ENCODE peak calls at places on chromosome 13, in nine cellular contexts. One of them, this sample, is unnamed.
A peak's percentile ranks its signal among the peaks of the same experiment; 100 is the strongest.

GRCh38 chr13:50188696-50189095 is 173.5 kb downstream of the KCNRG start:
- DNase-seq in CD4-positive, CD25-positive, alpha-beta regulatory T cell: no peak
- DNase-seq in stimulated activated CD8-positive, alpha-beta memory T cell treated with anti-CD3 and anti-CD28 coated beads, Interleukin-15, amount 100 ng/mL, for 24 hours: no peak
- DNase-seq in Calu3: no peak
- DNase-seq in GM10248: no peak
- DNase-seq in fibroblast of lung: no peak
- DNase-seq in non-pigmented ciliary epithelial cell: no peak
- DNase-seq in T-helper 17 cell: no peak
- DNase-seq in HFF-Myc: no peak
- DNase-seq in this sample: no peak

GRCh38 chr13:112453207-112453829 is 77.2 kb downstream of the SPACA7 start:
- DNase-seq in non-pigmented ciliary epithelial cell: no peak
- DNase-seq in HFF-Myc: no peak
- DNase-seq in T-helper 17 cell: no peak
- DNase-seq in GM10248: no peak
- DNase-seq in Calu3: no peak
- DNase-seq in stimulated activated CD8-positive, alpha-beta memory T cell treated with anti-CD3 and anti-CD28 coated beads, Interleukin-15, amount 100 ng/mL, for 24 hours: no peak
- DNase-seq in CD4-positive, CD25-positive, alpha-beta regulatory T cell: no peak
- DNase-seq in fibroblast of lung: no peak
- DNase-seq in this sample: no peak

GRCh38 chr13:105928048-105928447 is 607.4 kb downstream of the EFNB2 start:
- DNase-seq in Calu3: no peak
- DNase-seq in stimulated activated CD8-positive, alpha-beta memory T cell treated with anti-CD3 and anti-CD28 coated beads, Interleukin-15, amount 100 ng/mL, for 24 hours: no peak
- DNase-seq in CD4-positive, CD25-positive, alpha-beta regulatory T cell: no peak
- DNase-seq in fibroblast of lung: no peak
- DNase-seq in non-pigmented ciliary epithelial cell: no peak
- DNase-seq in T-helper 17 cell: no peak
- DNase-seq in GM10248: no peak
- DNase-seq in HFF-Myc: no peak
- DNase-seq in this sample: no peak

GRCh38 chr13:110062077-110062776 is 244.7 kb downstream of the COL4A1 start:
- DNase-seq in Calu3: no peak
- DNase-seq in HFF-Myc: no peak
- DNase-seq in stimulated activated CD8-positive, alpha-beta memory T cell treated with anti-CD3 and anti-CD28 coated beads, Interleukin-15, amount 100 ng/mL, for 24 hours: no peak
- DNase-seq in T-helper 17 cell: no peak
- DNase-seq in CD4-positive, CD25-positive, alpha-beta regulatory T cell: no peak
- DNase-seq in fibroblast of lung: no peak
- DNase-seq in non-pigmented ciliary epithelial cell: no peak
- DNase-seq in GM10248: no peak
- DNase-seq in this sample: no peak

GRCh38 chr13:111337741-111338140 is 17.3 kb downstream of the TEX29 start:
- DNase-seq in non-pigmented ciliary epithelial cell: no peak
- DNase-seq in GM10248: no peak
- DNase-seq in fibroblast of lung: no peak
- DNase-seq in HFF-Myc: no peak
- DNase-seq in T-helper 17 cell: no peak
- DNase-seq in CD4-positive, CD25-positive, alpha-beta regulatory T cell: no peak
- DNase-seq in Calu3: no peak
- DNase-seq in stimulated activated CD8-positive, alpha-beta memory T cell treated with anti-CD3 and anti-CD28 coated beads, Interleukin-15, amount 100 ng/mL, for 24 hours: no peak
- DNase-seq in this sample: no peak

GRCh38 chr13:32955881-32956594 is 60.2 kb upstream of the KL start:
- DNase-seq in T-helper 17 cell: no peak
- DNase-seq in Calu3: no peak
- DNase-seq in GM10248: no peak
- DNase-seq in fibroblast of lung: no peak
- DNase-seq in HFF-Myc: no peak
- DNase-seq in stimulated activated CD8-positive, alpha-beta memory T cell treated with anti-CD3 and anti-CD28 coated beads, Interleukin-15, amount 100 ng/mL, for 24 hours: no peak
- DNase-seq in non-pigmented ciliary epithelial cell: no peak
- DNase-seq in CD4-positive, CD25-positive, alpha-beta regulatory T cell: no peak
- DNase-seq in this sample: no peak

GRCh38 chr13:67043901-67044300 is 186.2 kb downstream of the PCDH9 start:
- DNase-seq in HFF-Myc: no peak
- DNase-seq in GM10248: no peak
- DNase-seq in stimulated activated CD8-positive, alpha-beta memory T cell treated with anti-CD3 and anti-CD28 coated beads, Interleukin-15, amount 100 ng/mL, for 24 hours: no peak
- DNase-seq in T-helper 17 cell: no peak
- DNase-seq in fibroblast of lung: peak; percentile 60
- DNase-seq in CD4-positive, CD25-positive, alpha-beta regulatory T cell: no peak
- DNase-seq in non-pigmented ciliary epithelial cell: peak; percentile 37
- DNase-seq in Calu3: no peak
- DNase-seq in this sample: no peak

GRCh38 chr13:92573467-92574057 is 653.0 kb upstream of the GPC6 start:
- DNase-seq in Calu3: no peak
- DNase-seq in CD4-positive, CD25-positive, alpha-beta regulatory T cell: no peak
- DNase-seq in fibroblast of lung: peak; percentile 20
- DNase-seq in HFF-Myc: no peak
- DNase-seq in GM10248: peak; percentile 10
- DNase-seq in non-pigmented ciliary epithelial cell: no peak
- DNase-seq in stimulated activated CD8-positive, alpha-beta memory T cell treated with anti-CD3 and anti-CD28 coated beads, Interleukin-15, amount 100 ng/mL, for 24 hours: no peak
- DNase-seq in T-helper 17 cell: no peak
- DNase-seq in this sample: no peak

GRCh38 chr13:97015661-97016350 is 21.5 kb upstream of the OXGR1 start:
- DNase-seq in HFF-Myc: no peak
- DNase-seq in non-pigmented ciliary epithelial cell: no peak
- DNase-seq in fibroblast of lung: no peak
- DNase-seq in GM10248: no peak
- DNase-seq in stimulated activated CD8-positive, alpha-beta memory T cell treated with anti-CD3 and anti-CD28 coated beads, Interleukin-15, amount 100 ng/mL, for 24 hours: no peak
- DNase-seq in CD4-positive, CD25-positive, alpha-beta regulatory T cell: peak; percentile 24
- DNase-seq in T-helper 17 cell: no peak
- DNase-seq in Calu3: no peak
- DNase-seq in this sample: no peak

GRCh38 chr13:99614465-99614885 is 113.2 kb downstream of the TM9SF2 start:
- DNase-seq in stimulated activated CD8-positive, alpha-beta memory T cell treated with anti-CD3 and anti-CD28 coated beads, Interleukin-15, amount 100 ng/mL, for 24 hours: no peak
- DNase-seq in GM10248: peak; percentile 59
- DNase-seq in fibroblast of lung: no peak
- DNase-seq in non-pigmented ciliary epithelial cell: no peak
- DNase-seq in HFF-Myc: no peak
- DNase-seq in CD4-positive, CD25-positive, alpha-beta regulatory T cell: peak; percentile 32
- DNase-seq in Calu3: peak; percentile 3
- DNase-seq in T-helper 17 cell: no peak
- DNase-seq in this sample: no peak

GRCh38 chr13:103573446-103573845 is 507.2 kb upstream of the SLC10A2 start:
- DNase-seq in T-helper 17 cell: no peak
- DNase-seq in non-pigmented ciliary epithelial cell: no peak
- DNase-seq in Calu3: no peak
- DNase-seq in fibroblast of lung: no peak
- DNase-seq in stimulated activated CD8-positive, alpha-beta memory T cell treated with anti-CD3 and anti-CD28 coated beads, Interleukin-15, amount 100 ng/mL, for 24 hours: no peak
- DNase-seq in CD4-positive, CD25-positive, alpha-beta regulatory T cell: no peak
- DNase-seq in HFF-Myc: no peak
- DNase-seq in GM10248: no peak
- DNase-seq in this sample: no peak

GRCh38 chr13:112129557-112129956 is 62.6 kb downstream of the SOX1 start:
- DNase-seq in Calu3: no peak
- DNase-seq in HFF-Myc: no peak
- DNase-seq in CD4-positive, CD25-positive, alpha-beta regulatory T cell: no peak
- DNase-seq in non-pigmented ciliary epithelial cell: no peak
- DNase-seq in fibroblast of lung: no peak
- DNase-seq in stimulated activated CD8-positive, alpha-beta memory T cell treated with anti-CD3 and anti-CD28 coated beads, Interleukin-15, amount 100 ng/mL, for 24 hours: no peak
- DNase-seq in T-helper 17 cell: no peak
- DNase-seq in GM10248: no peak
- DNase-seq in this sample: no peak

GRCh38 chr13:21171420-21171819 is 4.9 kb downstream of the SKA3 start:
- DNase-seq in CD4-positive, CD25-positive, alpha-beta regulatory T cell: no peak
- DNase-seq in stimulated activated CD8-positive, alpha-beta memory T cell treated with anti-CD3 and anti-CD28 coated beads, Interleukin-15, amount 100 ng/mL, for 24 hours: no peak
- DNase-seq in T-helper 17 cell: no peak
- DNase-seq in HFF-Myc: no peak
- DNase-seq in fibroblast of lung: no peak
- DNase-seq in GM10248: no peak
- DNase-seq in Calu3: no peak
- DNase-seq in non-pigmented ciliary epithelial cell: no peak
- DNase-seq in this sample: no peak

GRCh38 chr13:39419866-39420265 is 183.1 kb downstream of the LHFPL6 start:
- DNase-seq in stimulated activated CD8-positive, alpha-beta memory T cell treated with anti-CD3 and anti-CD28 coated beads, Interleukin-15, amount 100 ng/mL, for 24 hours: no peak
- DNase-seq in CD4-positive, CD25-positive, alpha-beta regulatory T cell: no peak
- DNase-seq in Calu3: no peak
- DNase-seq in HFF-Myc: no peak
- DNase-seq in T-helper 17 cell: no peak
- DNase-seq in GM10248: no peak
- DNase-seq in fibroblast of lung: no peak
- DNase-seq in non-pigmented ciliary epithelial cell: no peak
- DNase-seq in this sample: no peak

GRCh38 chr13:30394798-30395191 is 27.5 kb upstream of the UBE2L5 start:
- DNase-seq in fibroblast of lung: peak; percentile 36
- DNase-seq in T-helper 17 cell: no peak
- DNase-seq in CD4-positive, CD25-positive, alpha-beta regulatory T cell: peak; percentile 55
- DNase-seq in Calu3: no peak
- DNase-seq in HFF-Myc: no peak
- DNase-seq in stimulated activated CD8-positive, alpha-beta memory T cell treated with anti-CD3 and anti-CD28 coated beads, Interleukin-15, amount 100 ng/mL, for 24 hours: no peak
- DNase-seq in GM10248: peak; percentile 58
- DNase-seq in non-pigmented ciliary epithelial cell: no peak
- DNase-seq in this sample: no peak

GRCh38 chr13:21638319-21639282 is 32.3 kb upstream of the FGF9 start:
- DNase-seq in CD4-positive, CD25-positive, alpha-beta regulatory T cell: peak; percentile 48
- DNase-seq in T-helper 17 cell: no peak
- DNase-seq in Calu3: peak; percentile 27
- DNase-seq in HFF-Myc: no peak
- DNase-seq in fibroblast of lung: peak; percentile 36
- DNase-seq in non-pigmented ciliary epithelial cell: no peak
- DNase-seq in GM10248: peak; percentile 50
- DNase-seq in stimulated activated CD8-positive, alpha-beta memory T cell treated with anti-CD3 and anti-CD28 coated beads, Interleukin-15, amount 100 ng/mL, for 24 hours: no peak
- DNase-seq in this sample: no peak

This sample was measured in T-helper 2 cell treated with Interferon-gamma antibody and Interleukin-4, amounts not matched to agents 5 μg/mL and 100 μg/mL, for 36 hours.